ENCODE peak calls at places on chromosome 1, in eight cellular contexts. V is AG10803; P is Right ventricle myocardium superior; J is iris pigment epithelial cell; I is body of pancreas; K is effector CD4-positive, alpha-beta T cell; C is colonic mucosa; O is GM10248. U is an unnamed sample.

GRCh38 chr1:159923203-159924024 is 1.9 kb downstream of the TAGLN2 start:
- DNase-seq in V (peak), P (peak), J (peak), I (peak), K (peak), C (peak), O (peak), U (peak)

GRCh38 chr1:226482196-226482595 is 66.4 kb upstream of the STUM start:
- DNase-seq in V (no peak), P (no peak), J (no peak), I (no peak), K (no peak), C (no peak), O (no peak), U (no peak)

GRCh38 chr1:21651214-21652042 is 17.7 kb downstream of the RAP1GAP start:
- DNase-seq in V (no peak), P (peak), J (no peak), I (peak), K (peak), C (peak), O (peak), U (peak)

GRCh38 chr1:112298558-112298957 is 97.5 kb upstream of the CTTNBP2NL start:
- DNase-seq in V (peak), P (peak), J (peak), I (peak), K (no peak), C (peak), O (peak), U (no peak)

GRCh38 chr1:18951818-18952391 is 4.6 kb downstream of the IFFO2 start:
- DNase-seq in V (peak), P (no peak), J (no peak), I (no peak), K (peak), C (no peak), O (peak), U (peak)

GRCh38 chr1:23152966-23153684 is 15.5 kb downstream of the LUZP1 start:
- DNase-seq in V (no peak), P (no peak), J (peak), I (no peak), K (no peak), C (no peak), O (no peak), U (no peak)

GRCh38 chr1:178371236-178371635 is 125.5 kb downstream of the CLEC20A start:
- DNase-seq in V (peak), P (no peak), J (peak), I (no peak), K (no peak), C (no peak), O (no peak), U (no peak)

GRCh38 chr1:79323240-79324025 is 316.9 kb upstream of the ADGRL4 start:
- DNase-seq in V (peak), P (no peak), J (peak), I (no peak), K (no peak), C (no peak), O (no peak), U (no peak)

GRCh38 chr1:189962171-189962570 is 515.5 kb downstream of the BRINP3 start:
- DNase-seq in V (peak), P (no peak), J (peak), I (no peak), K (no peak), C (no peak), O (no peak), U (no peak)

GRCh38 chr1:27455166-27455811 is 34.7 kb downstream of the WASF2 start:
- DNase-seq in V (no peak), P (no peak), J (no peak), I (no peak), K (peak), C (no peak), O (no peak), U (peak)

GRCh38 chr1:53615101-53615500 is 123.9 kb downstream of the GLIS1 start:
- DNase-seq in V (no peak), P (no peak), J (no peak), I (no peak), K (no peak), C (no peak), O (no peak), U (no peak)

GRCh38 chr1:88549536-88549935 is 134.5 kb upstream of the PKN2 start:
- DNase-seq in V (peak), P (no peak), J (peak), I (no peak), K (no peak), C (no peak), O (no peak), U (no peak)

GRCh38 chr1:9767964-9768668 is 55.6 kb downstream of the CLSTN1 start:
- DNase-seq in V (no peak), P (no peak), J (no peak), I (no peak), K (peak), C (peak), O (no peak), U (no peak)

GRCh38 chr1:63777286-63777685 is 3.5 kb downstream of the ROR1 start:
- DNase-seq in V (no peak), P (no peak), J (no peak), I (no peak), K (no peak), C (no peak), O (no peak), U (no peak)

GRCh38 chr1:58316141-58316540 is 230.4 kb downstream of the OMA1 start:
- DNase-seq in V (no peak), P (no peak), J (no peak), I (no peak), K (no peak), C (no peak), O (no peak), U (no peak)

GRCh38 chr1:84998642-84999280 is 1.8 kb upstream of the MCOLN2 start:
- DNase-seq in V (no peak), P (no peak), J (peak), I (peak), K (peak), C (no peak), O (no peak), U (peak)

GRCh38 chr1:39196244-39197215 is 8.0 kb upstream of the MACF1 start:
- DNase-seq in V (peak), P (no peak), J (no peak), I (no peak), K (peak), C (no peak), O (peak), U (peak)

GRCh38 chr1:65056234-65056633 is 89.9 kb upstream of the JAK1 start:
- DNase-seq in V (no peak), P (no peak), J (no peak), I (no peak), K (no peak), C (no peak), O (no peak), U (no peak)

GRCh38 chr1:12434686-12435085 is 183.3 kb downstream of the DHRS3 start:
- DNase-seq in V (no peak), P (no peak), J (no peak), I (no peak), K (no peak), C (no peak), O (no peak), U (no peak)

GRCh38 chr1:77888429-77889239 is at the start of gene NEXN:
- DNase-seq in V (peak), P (peak), J (peak), I (peak), K (peak), C (peak), O (peak), U (no peak)

GRCh38 chr1:168553680-168554553 is 10.1 kb upstream of the XCL2 start:
- DNase-seq in V (no peak), P (no peak), J (no peak), I (no peak), K (no peak), C (no peak), O (peak), U (no peak)

GRCh38 chr1:58778593-58778992 is 5.3 kb downstream of the JUN start:
- DNase-seq in V (no peak), P (no peak), J (no peak), I (peak), K (no peak), C (no peak), O (no peak), U (no peak)

GRCh38 chr1:58922302-58923089 is 138.6 kb upstream of the JUN start:
- DNase-seq in V (peak), P (peak), J (peak), I (peak), K (no peak), C (peak), O (peak), U (peak)

GRCh38 chr1:25458550-25459298 is 28.0 kb downstream of the MACO1 start:
- DNase-seq in V (peak), P (no peak), J (peak), I (no peak), K (no peak), C (no peak), O (no peak), U (no peak)

U was measured in T-cell.